ENCODE peak calls at places on chromosomes 7 and 10, in seven cellular contexts. J, G, V, I, P, F and Y are unnamed samples.

GRCh38 chr10:105969884-105970377 is 1194.6 kb downstream of the SORCS1 start:
- DNase-seq in J (no peak), G (no peak), V (no peak), I (no peak), P (no peak), F (no peak), Y (no peak)

GRCh38 chr7:129343099-129343700 is 91.0 kb upstream of the STRIP2 start:
- DNase-seq in J (no peak), G (no peak), V (peak; percentile 69), I (no peak), P (no peak), F (no peak), Y (no peak)

GRCh38 chr10:117168135-117168674 is 29.1 kb upstream of the KCNK18 start:
- DNase-seq in J (peak; percentile 14), G (peak; percentile 38), V (peak; percentile 73), I (peak; percentile 71), P (peak; percentile 88), F (peak; percentile 39), Y (no peak)

GRCh38 chr10:86768431-86768830 is 12.0 kb downstream of the BMPR1A start:
- DNase-seq in J (no peak), G (no peak), V (no peak), I (no peak), P (no peak), F (no peak), Y (no peak)

GRCh38 chr10:12484945-12485805 is 135.8 kb downstream of the CAMK1D start:
- DNase-seq in J (no peak), G (peak; percentile 49), V (peak; percentile 40), I (peak; percentile 83), P (peak; percentile 41), F (peak; percentile 4), Y (no peak)

GRCh38 chr7:70775570-70776156 is 356.3 kb upstream of the GALNT17 start:
- DNase-seq in J (no peak), G (no peak), V (no peak), I (no peak), P (no peak), F (no peak), Y (no peak)

GRCh38 chr10:75176046-75176445 is 34.5 kb upstream of the VDAC2 start:
- DNase-seq in J (no peak), G (no peak), V (no peak), I (no peak), P (no peak), F (no peak), Y (no peak)

GRCh38 chr7:131689662-131690234 is 133.3 kb upstream of the PODXL start:
- DNase-seq in J (no peak), G (no peak), V (no peak), I (no peak), P (no peak), F (no peak), Y (no peak)

GRCh38 chr10:86198271-86198670 is 168.3 kb downstream of the GRID1 start:
- DNase-seq in J (no peak), G (no peak), V (no peak), I (peak; percentile 41), P (no peak), F (no peak), Y (no peak)

GRCh38 chr10:74957199-74958084 is 131.0 kb downstream of the KAT6B start:
- DNase-seq in J (no peak), G (no peak), V (no peak), I (no peak), P (no peak), F (no peak), Y (no peak)